ENCODE peak calls at places on chromosome 5, in six cellular contexts. I is aorta; M is heart right ventricle; H is activated CD4-positive, alpha-beta T cell treated with anti-CD3 and anti-CD28 coated beads, Interleukin-2, amount 50 U/mL, for 48 hours; X is HuH-7.5; Q is stimulated activated CD8-positive, alpha-beta memory T cell treated with anti-CD3 and anti-CD28 coated beads, Interleukin-12 subunit alpha, Interleukin-12 subunit beta, amount 100 ng/mL, for 1 hour. V is an unnamed sample.

GRCh38 chr5:154418344-154418820 is 27.4 kb upstream of the SAP30L start:
- DNase-seq in Q (no peak), M (no peak), I (no peak), X (no peak), H (no peak), V (no peak)

GRCh38 chr5:82163459-82164108 is 114.6 kb downstream of the RPS23 start:
- DNase-seq in X (no peak), M (no peak), I (no peak), Q (no peak), H (no peak), V (no peak)

GRCh38 chr5:36644727-36645126 is 38.3 kb downstream of the SLC1A3 start:
- DNase-seq in M (no peak), H (no peak), X (no peak), Q (no peak), I (no peak), V (no peak)

GRCh38 chr5:56917534-56917933 is 8.1 kb downstream of the SETD9 start:
- DNase-seq in X (no peak), M (peak; percentile 56), Q (no peak), H (no peak), I (no peak), V (no peak)

GRCh38 chr5:60972225-60972624 is 27.2 kb downstream of the NDUFAF2 start:
- DNase-seq in M (no peak), Q (no peak), H (peak; percentile 48), I (no peak), X (no peak), V (no peak)

GRCh38 chr5:172999351-172999973 is 15.9 kb downstream of the ATP6V0E1 start:
- DNase-seq in I (no peak), X (no peak), Q (no peak), H (no peak), M (no peak), V (no peak)

GRCh38 chr5:131814990-131815389 is 18.2 kb upstream of the FNIP1 start:
- DNase-seq in I (no peak), M (no peak), X (no peak), Q (no peak), H (no peak), V (no peak)

GRCh38 chr5:622359-622758 is 10.2 kb downstream of the CEP72 start:
- DNase-seq in H (no peak), I (peak; percentile 48), M (no peak), Q (no peak), X (no peak), V (no peak)

GRCh38 chr5:123007292-123007691 is 29.2 kb downstream of the PPIC start:
- DNase-seq in X (no peak), Q (no peak), H (no peak), M (no peak), I (no peak), V (no peak)

GRCh38 chr5:127561254-127561653 is 43.8 kb downstream of the PRRC1 start:
- DNase-seq in I (no peak), H (no peak), M (no peak), X (no peak), Q (no peak), V (no peak)

GRCh38 chr5:32072054-32072453 is 102.1 kb downstream of the GOLPH3 start:
- DNase-seq in X (no peak), Q (no peak), H (no peak), M (no peak), I (no peak), V (no peak)

GRCh38 chr5:173954671-173955605 is 34.0 kb upstream of the C5orf47 start:
- DNase-seq in Q (no peak), I (no peak), X (no peak), H (no peak), M (peak; percentile 21), V (peak; percentile 40)

GRCh38 chr5:38323645-38324295 is 65.4 kb downstream of the EGFLAM start:
- DNase-seq in X (no peak), Q (no peak), M (no peak), I (no peak), H (no peak), V (no peak)

GRCh38 chr5:10167806-10168205 is 81.9 kb downstream of the ATPSCKMT start:
- DNase-seq in X (no peak), H (no peak), I (no peak), M (no peak), Q (no peak), V (no peak)

GRCh38 chr5:167730121-167730520 is 561.3 kb upstream of the WWC1 start:
- DNase-seq in H (no peak), I (no peak), Q (no peak), M (no peak), X (no peak), V (no peak)

GRCh38 chr5:35954175-35954574 is 15.8 kb upstream of the CAPSL start:
- DNase-seq in X (no peak), I (no peak), Q (no peak), M (no peak), H (no peak), V (no peak)

GRCh38 chr5:90381213-90381929 is 28.2 kb downstream of the CETN3 start:
- DNase-seq in H (no peak), M (no peak), X (no peak), I (no peak), Q (no peak), V (no peak)

GRCh38 chr5:173163219-173163618 is 18.9 kb downstream of the BNIP1 start:
- DNase-seq in I (no peak), H (no peak), Q (no peak), M (peak; percentile 8), X (no peak), V (no peak)

GRCh38 chr5:93622240-93622885 is 39.3 kb downstream of the NR2F1 start:
- DNase-seq in I (no peak), H (no peak), M (peak; percentile 17), X (no peak), Q (no peak), V (no peak)

GRCh38 chr5:5149154-5149553 is 9.0 kb downstream of the ADAMTS16 start:
- DNase-seq in H (no peak), X (no peak), Q (no peak), I (no peak), M (no peak), V (no peak)

GRCh38 chr5:8829322-8830029 is 716.4 kb downstream of the SEMA5A start:
- DNase-seq in Q (no peak), X (no peak), H (no peak), I (no peak), M (no peak), V (no peak)

GRCh38 chr5:79416499-79416898 is 97.4 kb downstream of the HOMER1 start:
- DNase-seq in M (no peak), X (no peak), Q (no peak), I (no peak), H (no peak), V (no peak)

GRCh38 chr5:140041492-140042421 is 1.3 kb downstream of the NRG2 start:
- DNase-seq in X (no peak), H (peak; percentile 3), Q (no peak), I (peak; percentile 87), M (peak; percentile 54), V (peak; percentile 88)

GRCh38 chr5:5953641-5954040 is 424.7 kb downstream of the MED10 start:
- DNase-seq in X (no peak), H (no peak), Q (no peak), I (no peak), M (no peak), V (no peak)

GRCh38 chr5:176803943-176804498 is 6.3 kb upstream of the UNC5A start:
- DNase-seq in I (no peak), H (no peak), Q (no peak), M (no peak), X (no peak), V (no peak)

GRCh38 chr5:93585054-93585751 is 2.2 kb downstream of the NR2F1 start:
- DNase-seq in H (no peak), Q (no peak), I (no peak), X (peak; percentile 83), M (no peak), V (no peak)

GRCh38 chr5:151721812-151722391 is 35.2 kb upstream of the SPARC start:
- DNase-seq in M (no peak), Q (no peak), H (no peak), X (no peak), I (no peak), V (no peak)

V was measured in gastrocnemius medialis.